ENCODE peak calls at places on chromosome 1, in four cellular contexts. One of them, this sample, is unnamed.

GRCh38 chr1:90127288-90127953 is 132.5 kb downstream of the ZNF326 start:
- DNase-seq in astrocyte of the hippocampus: no peak
- DNase-seq in mucosa of descending colon: no peak
- DNase-seq in body of pancreas: no peak
- DNase-seq in this sample: no peak

GRCh38 chr1:36653850-36654249 is 171.1 kb upstream of the CSF3R start:
- DNase-seq in body of pancreas: no peak
- DNase-seq in astrocyte of the hippocampus: peak
- DNase-seq in mucosa of descending colon: no peak
- DNase-seq in this sample: no peak

GRCh38 chr1:41659159-41659495 is 174.6 kb upstream of the EDN2 start:
- DNase-seq in astrocyte of the hippocampus: no peak
- DNase-seq in mucosa of descending colon: no peak
- DNase-seq in body of pancreas: no peak
- DNase-seq in this sample: no peak

GRCh38 chr1:61692155-61692783 is 32.7 kb downstream of the TM2D1 start:
- DNase-seq in astrocyte of the hippocampus: peak
- DNase-seq in body of pancreas: no peak
- DNase-seq in mucosa of descending colon: no peak
- DNase-seq in this sample: no peak

GRCh38 chr1:3475839-3476573 is 21.5 kb downstream of the ARHGEF16 start:
- DNase-seq in astrocyte of the hippocampus: no peak
- DNase-seq in mucosa of descending colon: no peak
- DNase-seq in body of pancreas: no peak
- DNase-seq in this sample: no peak

GRCh38 chr1:55618203-55618602 is 403.0 kb upstream of the USP24 start:
- DNase-seq in mucosa of descending colon: no peak
- DNase-seq in astrocyte of the hippocampus: no peak
- DNase-seq in body of pancreas: peak
- DNase-seq in this sample: no peak

GRCh38 chr1:47181955-47182680 is 7.7 kb downstream of the PDZK1IP1 start:
- DNase-seq in body of pancreas: no peak
- DNase-seq in mucosa of descending colon: no peak
- DNase-seq in astrocyte of the hippocampus: no peak
- DNase-seq in this sample: no peak

GRCh38 chr1:108590436-108590835 is 30.5 kb downstream of the EEIG2 start:
- DNase-seq in mucosa of descending colon: no peak
- DNase-seq in astrocyte of the hippocampus: no peak
- DNase-seq in body of pancreas: no peak
- DNase-seq in this sample: no peak

GRCh38 chr1:36134805-36135339 is 9.8 kb upstream of the COL8A2 start:
- DNase-seq in mucosa of descending colon: peak
- DNase-seq in body of pancreas: peak
- DNase-seq in astrocyte of the hippocampus: peak
- DNase-seq in this sample: no peak

This sample was measured in AG09319.